ENCODE peak calls at places on chromosomes 1 and 21, in four cellular contexts. D, T, P and K are unnamed samples.

GRCh38 chr1:115969509-115969908 is 6.8 kb upstream of the SLC22A15 start:
- DNase-seq in D (no peak), T (no peak), P (no peak), K (peak; percentile 27)

GRCh38 chr21:31623664-31624063 is 35.8 kb upstream of the SOD1 start:
- DNase-seq in D (no peak), T (no peak), P (no peak), K (peak; percentile 24)

GRCh38 chr1:230495021-230495550 is 69.0 kb upstream of the PGBD5 start:
- DNase-seq in D (no peak), T (no peak), P (no peak), K (no peak)

GRCh38 chr1:41712687-41713086 is 206.0 kb downstream of the HIVEP3 start:
- DNase-seq in D (no peak), T (no peak), P (no peak), K (no peak)

GRCh38 chr1:111792249-111792648 is 36.5 kb downstream of the DDX20 start:
- DNase-seq in D (no peak), T (no peak), P (no peak), K (no peak)

GRCh38 chr21:32525282-32525681 is 60.0 kb downstream of the TCP10L start:
- DNase-seq in D (no peak), T (no peak), P (peak; percentile 3), K (no peak)

GRCh38 chr21:44934276-44934675 is 5.6 kb upstream of the SLX9 start:
- DNase-seq in D (no peak), T (no peak), P (no peak), K (no peak)

GRCh38 chr1:11781298-11781697 is 19.3 kb downstream of the C1orf167 start:
- DNase-seq in D (no peak), T (no peak), P (no peak), K (no peak)

GRCh38 chr1:87117761-87118160 is 203.3 kb downstream of the HS2ST1 start:
- DNase-seq in D (no peak), T (peak; percentile 58), P (no peak), K (no peak)

GRCh38 chr1:66270122-66270812 is 263.7 kb upstream of the SGIP1 start:
- DNase-seq in D (no peak), T (no peak), P (no peak), K (no peak)